ENCODE peak calls at places on chromosomes 4 and X, in nine cellular contexts. Y, Q, G, X, I, M, E, F and O are unnamed samples.

GRCh38 chrX:112840382-112841113 is at the start of gene AMOT:
- DNase-seq in F (peak), G (peak), X (peak), Y (peak), I (peak), E (peak), M (peak), Q (peak), O (peak)

GRCh38 chr4:73653695-73654106 is 33.5 kb upstream of the RASSF6 start:
- DNase-seq in G (no peak), M (no peak), X (peak), Y (no peak), E (peak), Q (peak), I (no peak), F (peak), O (peak)

GRCh38 chr4:70943115-70943514 is 40.9 kb downstream of the MOB1B start:
- DNase-seq in Q (no peak), I (no peak), X (peak), E (no peak), G (no peak), F (no peak), Y (no peak), M (no peak), O (no peak)

GRCh38 chrX:153736871-153737441 is 12.3 kb downstream of the ABCD1 start:
- DNase-seq in I (no peak), E (no peak), Q (no peak), X (no peak), G (no peak), F (peak), Y (no peak), M (no peak), O (no peak)

GRCh38 chr4:153205757-153206156 is 1.5 kb downstream of the TRIM2 start:
- DNase-seq in F (peak), M (no peak), Q (peak), G (no peak), X (no peak), Y (peak), E (peak), I (no peak), O (peak)

GRCh38 chr4:176526704-176527103 is 206.9 kb downstream of the SPCS3 start:
- DNase-seq in I (no peak), E (no peak), M (no peak), F (no peak), X (no peak), Y (no peak), Q (no peak), G (no peak), O (no peak)

GRCh38 chr4:45453258-45453841 is 670.5 kb downstream of the GABRG1 start:
- DNase-seq in Q (peak), M (no peak), F (no peak), E (peak), X (peak), Y (no peak), G (no peak), I (no peak), O (no peak)

GRCh38 chrX:39874202-39874816 is 223.4 kb downstream of the BCOR start:
- DNase-seq in I (no peak), E (no peak), F (no peak), X (no peak), G (no peak), Y (no peak), M (no peak), Q (no peak), O (no peak)

GRCh38 chr4:156763511-156763910 is 208.1 kb downstream of the PDGFC start:
- DNase-seq in Q (peak), G (no peak), I (no peak), X (no peak), F (no peak), M (no peak), E (no peak), Y (no peak), O (no peak)

GRCh38 chr4:57070461-57070860 is 39.7 kb downstream of the IGFBP7 start:
- DNase-seq in Q (no peak), G (no peak), F (no peak), X (no peak), M (no peak), E (no peak), I (no peak), Y (no peak), O (no peak)

GRCh38 chrX:39327255-39327654 is 526.0 kb downstream of the MID1IP1 start:
- DNase-seq in G (no peak), X (no peak), M (no peak), Q (no peak), F (no peak), E (no peak), Y (no peak), I (no peak), O (no peak)

GRCh38 chr4:48483006-48483776 is at the start of gene SLC10A4:
- DNase-seq in Y (no peak), M (no peak), G (peak), I (no peak), Q (no peak), X (no peak), F (no peak), E (no peak), O (peak)

GRCh38 chr4:184850431-184851199 is 24.8 kb upstream of the ACSL1 start:
- DNase-seq in X (peak), F (peak), E (no peak), M (no peak), G (no peak), Y (no peak), Q (no peak), I (no peak), O (no peak)

GRCh38 chrX:135985123-135985973 is at the start of gene SLC9A6:
- DNase-seq in Y (peak), E (peak), I (peak), Q (peak), M (peak), F (peak), X (peak), G (peak), O (peak)

GRCh38 chr4:137198791-137199190 is 333.5 kb downstream of the PCDH18 start:
- DNase-seq in X (no peak), Y (no peak), F (no peak), M (no peak), I (no peak), E (no peak), G (no peak), Q (no peak), O (no peak)

GRCh38 chrX:30822719-30823118 is 66.3 kb downstream of the TAB3 start:
- DNase-seq in M (no peak), Y (no peak), G (no peak), I (no peak), E (no peak), X (no peak), Q (no peak), F (no peak), O (no peak)

GRCh38 chr4:114600066-114600552 is 1.5 kb downstream of the UGT8 start:
- DNase-seq in Y (no peak), G (no peak), F (no peak), M (no peak), Q (no peak), I (no peak), X (peak), E (no peak), O (peak)

GRCh38 chr4:54904953-54905352 is 220.4 kb downstream of the KDR start:
- DNase-seq in X (no peak), I (no peak), F (no peak), G (no peak), E (no peak), M (no peak), Q (no peak), Y (no peak), O (no peak)

DNA sequence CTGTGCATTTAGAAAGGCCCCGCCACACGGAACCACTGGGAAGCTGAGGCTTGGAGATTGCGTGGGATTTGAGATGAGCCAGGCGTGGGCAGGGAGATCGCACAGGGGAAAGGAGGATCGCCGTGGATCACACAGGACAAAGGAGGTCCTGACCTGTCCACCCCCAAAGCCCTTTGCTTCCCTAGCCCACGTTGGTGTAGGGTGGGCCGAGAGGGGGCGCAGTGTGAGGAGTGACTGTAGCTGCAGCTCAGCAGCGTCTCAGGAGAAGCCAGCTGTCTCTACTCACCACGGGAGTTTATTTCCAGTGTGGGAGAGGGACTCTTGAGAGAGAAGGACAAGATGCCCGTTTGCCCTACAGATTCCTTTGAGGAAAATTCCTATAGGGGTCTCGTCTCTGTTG is 62.1 kb downstream of the TBL1X start:
- DNase-seq in E (no peak), X (no peak), I (no peak), Y (no peak), F (no peak), Q (no peak), G (no peak), M (no peak), O (no peak)
- TF ChIP-seq CTCF in E (no peak), X (no peak), I (no peak), Y (no peak), F (no peak), Q (no peak), G (peak), M (no peak), O (no peak)

GRCh38 chr4:165448700-165449099 is 69.9 kb downstream of the CPE start:
- DNase-seq in I (no peak), F (no peak), G (no peak), Q (no peak), X (no peak), Y (no peak), M (no peak), E (no peak), O (no peak)

GRCh38 chr4:165440415-165440882 is 61.6 kb downstream of the CPE start:
- DNase-seq in F (no peak), I (no peak), Q (peak), E (peak), G (no peak), X (no peak), M (no peak), Y (no peak), O (no peak)

GRCh38 chr4:165439344-165439743 is 60.5 kb downstream of the CPE start:
- DNase-seq in M (no peak), I (no peak), G (no peak), E (no peak), X (no peak), Y (no peak), F (no peak), Q (no peak), O (no peak)

GRCh38 chr4:165439981-165440380 is 61.2 kb downstream of the CPE start:
- DNase-seq in I (no peak), M (no peak), Q (no peak), X (no peak), Y (no peak), G (no peak), F (no peak), E (no peak), O (no peak)

DNA sequence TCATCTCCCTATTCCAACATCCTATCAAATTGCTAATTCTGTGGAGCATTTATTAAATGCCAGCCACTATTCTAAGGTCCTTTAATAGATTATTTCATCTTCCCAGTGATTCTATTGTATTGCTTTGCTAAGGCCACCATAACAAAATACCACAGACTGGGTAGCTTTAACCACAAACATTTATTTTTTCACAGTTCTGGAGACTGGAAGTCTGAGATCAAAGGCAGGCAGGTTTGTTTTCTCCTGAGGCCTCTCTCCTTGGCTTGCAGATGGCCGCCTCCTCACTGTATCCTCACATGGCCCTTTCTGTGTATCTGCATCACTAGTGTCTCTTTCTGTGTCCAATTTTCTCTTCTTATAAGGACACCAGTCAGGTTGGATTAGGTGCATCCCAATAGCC is 64.5 kb downstream of the CPE start:
- DNase-seq in F (no peak), I (no peak), Q (no peak), Y (no peak), E (no peak), M (no peak), X (no peak), G (no peak), O (no peak)
- H3K27ac ChIP-seq in F (no peak), I (no peak), Q (no peak), Y (no peak), E (no peak), M (no peak), X (no peak), G (no peak), O (no peak)

GRCh38 chr4:84966382-84967291 is at the start of gene WDFY3:
- DNase-seq in Y (peak), G (peak), I (peak), F (peak), M (peak), Q (peak), X (no peak), E (peak), O (peak)

GRCh38 chr4:84965558-84966381 is 720 bp downstream of the WDFY3 start:
- DNase-seq in F (peak), I (peak), E (peak), M (peak), Q (peak), G (peak), Y (peak), X (no peak), O (peak)

GRCh38 chr4:84967292-84967651 is 782 bp upstream of the WDFY3 start:
- DNase-seq in E (no peak), F (no peak), G (no peak), Q (peak), Y (no peak), I (no peak), M (peak), X (no peak), O (no peak)

GRCh38 chr4:84968936-84969335 is 2.4 kb upstream of the WDFY3 start:
- DNase-seq in I (no peak), M (no peak), Y (no peak), Q (no peak), X (no peak), E (no peak), F (no peak), G (no peak), O (no peak)

DNA sequence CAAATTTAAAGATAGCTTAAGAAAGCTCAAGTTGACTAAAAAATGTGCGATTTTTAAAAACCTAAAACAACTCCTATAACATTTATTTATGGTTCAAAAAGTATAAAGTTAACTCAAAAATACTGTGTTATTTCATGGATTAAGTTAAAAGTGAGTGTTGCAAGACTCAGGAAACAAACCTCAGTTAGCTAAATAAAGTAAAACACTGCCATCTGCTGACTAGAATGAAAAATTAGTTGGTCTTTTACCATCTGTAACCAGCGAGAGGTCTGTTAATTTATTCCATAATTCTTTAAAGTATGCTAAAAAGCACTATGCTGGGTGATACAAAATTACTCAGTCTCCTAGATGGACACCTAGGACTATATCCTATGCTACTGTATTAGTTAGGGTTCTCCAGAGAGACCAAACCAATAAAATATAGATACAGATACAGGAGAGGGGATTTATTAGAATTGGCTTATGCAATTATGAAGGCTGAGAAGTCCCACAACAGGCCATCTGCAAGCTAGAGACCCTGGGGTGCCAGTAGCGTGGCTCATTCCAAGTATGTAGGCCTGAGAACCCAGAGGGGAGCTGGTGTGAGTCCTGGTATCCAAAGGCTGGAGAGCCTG is 4.9 kb upstream of the WDFY3 start:
- DNase-seq in Q (peak), F (no peak), Y (no peak), G (no peak), X (peak), I (no peak), M (no peak), E (peak), O (no peak)
- TF ChIP-seq CTCF in Q (peak), F (peak), Y (peak), G (no peak), X (peak), I (peak), M (peak), E (peak), O (peak)

GRCh38 chr4:7906171-7906581 is 33.5 kb downstream of the AFAP1 start:
- DNase-seq in Q (peak), G (no peak), Y (no peak), X (no peak), E (no peak), M (no peak), F (no peak), I (no peak), O (no peak)
- H3K27ac ChIP-seq in Q (peak), G (no peak), Y (no peak), X (no peak), E (peak), M (peak), F (no peak), I (no peak), O (no peak)

GRCh38 chr4:18695733-18696527 is 674.4 kb upstream of the LCORL start:
- DNase-seq in M (no peak), E (no peak), G (no peak), Q (no peak), I (no peak), X (peak), Y (no peak), F (no peak), O (no peak)
- TF ChIP-seq CTCF in M (no peak), E (no peak), G (peak), Q (no peak), I (no peak), X (peak), Y (no peak), F (no peak), O (no peak)

GRCh38 chrX:85244411-85245210 is 820 bp downstream of the ZNF711 start:
- DNase-seq in M (no peak), G (peak), Y (no peak), I (no peak), X (peak), F (no peak), Q (peak), E (peak), O (peak)
- H3K27ac ChIP-seq in M (no peak), G (peak), Y (peak), I (no peak), X (peak), F (no peak), Q (peak), E (no peak), O (peak)

DNA sequence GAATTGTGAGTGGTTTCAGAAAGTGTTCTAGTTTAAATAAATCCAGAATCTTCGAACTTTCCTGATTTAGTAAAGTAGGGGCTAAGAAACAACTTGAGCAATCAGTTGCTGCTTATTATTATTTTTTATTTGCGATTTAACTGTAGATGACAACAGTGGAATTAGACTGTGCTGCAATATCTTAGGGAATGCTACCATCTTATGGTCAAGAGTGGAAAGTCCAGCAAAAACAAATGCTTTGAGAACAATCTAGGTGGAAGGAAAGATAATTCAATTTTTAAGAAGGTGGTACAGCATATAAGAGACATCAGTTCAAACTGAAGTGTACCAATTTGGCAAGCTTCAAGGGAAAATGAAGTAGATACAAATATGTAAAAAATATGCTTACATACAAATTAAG is 73.3 kb downstream of the CYLC1 start:
- DNase-seq in M (no peak), I (no peak), X (no peak), E (no peak), F (no peak), G (no peak), Q (no peak), Y (no peak), O (no peak)
- TF ChIP-seq CTCF in M (no peak), I (peak), X (no peak), E (no peak), F (no peak), G (no peak), Q (no peak), Y (no peak), O (no peak)

GRCh38 chrX:24144528-24144927 is 5.0 kb upstream of the ZFX start:
- DNase-seq in Y (no peak), X (no peak), G (no peak), I (no peak), Q (no peak), F (no peak), E (no peak), M (no peak), O (no peak)
- H3K27ac ChIP-seq in Y (no peak), X (no peak), G (no peak), I (no peak), Q (no peak), F (no peak), E (no peak), M (no peak), O (no peak)